ENCODE peak calls at places on chromosome 14, in seven cellular contexts. U is lower leg skin; V is CD8-positive, alpha-beta T cell; P is lung; G is hepatocyte; Z is uterus; O is AG09309. Q is an unnamed sample.

GRCh38 chr14:39365354-39365753 is 66.9 kb downstream of the FBXO33 start:
- DNase-seq in U (no peak), V (no peak), P (no peak), G (no peak), Z (no peak), O (no peak), Q (no peak)

GRCh38 chr14:61218765-61219164 is 62.4 kb downstream of the TMEM30B start:
- DNase-seq in U (peak), V (no peak), P (no peak), G (peak), Z (no peak), O (no peak), Q (no peak)

GRCh38 chr14:68685419-68686211 is 107.3 kb downstream of the ZFP36L1 start:
- DNase-seq in U (no peak), V (peak), P (no peak), G (peak), Z (peak), O (no peak), Q (peak)

GRCh38 chr14:56731187-56731586 is 79.1 kb downstream of the OTX2 start:
- DNase-seq in U (no peak), V (no peak), P (no peak), G (no peak), Z (no peak), O (no peak), Q (no peak)

GRCh38 chr14:21215879-21216251 is 53.4 kb downstream of the HNRNPC start:
- DNase-seq in U (no peak), V (no peak), P (no peak), G (no peak), Z (no peak), O (no peak), Q (no peak)

GRCh38 chr14:55540847-55541773 is 38.9 kb upstream of the KTN1 start:
- DNase-seq in U (no peak), V (no peak), P (no peak), G (no peak), Z (no peak), O (no peak), Q (no peak)

GRCh38 chr14:82710257-82710841 is 1176.7 kb upstream of the SEL1L start:
- DNase-seq in U (peak), V (no peak), P (peak), G (peak), Z (peak), O (no peak), Q (peak)

GRCh38 chr14:75725481-75725880 is 64.4 kb downstream of the TTLL5 start:
- DNase-seq in U (no peak), V (no peak), P (no peak), G (no peak), Z (no peak), O (no peak), Q (no peak)

GRCh38 chr14:35355981-35356839 is 48.3 kb downstream of the NFKBIA start:
- DNase-seq in U (no peak), V (no peak), P (peak), G (peak), Z (no peak), O (no peak), Q (peak)

GRCh38 chr14:86788229-86788628 is 1204.8 kb downstream of the GALC start:
- DNase-seq in U (no peak), V (no peak), P (no peak), G (no peak), Z (no peak), O (no peak), Q (no peak)

GRCh38 chr14:74571901-74572828 is 39.9 kb downstream of the LTBP2 start:
- DNase-seq in U (peak), V (no peak), P (no peak), G (peak), Z (peak), O (peak), Q (peak)

GRCh38 chr14:64417042-64417770 is 29.1 kb downstream of the MTHFD1 start:
- DNase-seq in U (no peak), V (no peak), P (no peak), G (no peak), Z (no peak), O (no peak), Q (peak)

GRCh38 chr14:50529288-50530179 is 2.8 kb downstream of the MAP4K5 start:
- DNase-seq in U (no peak), V (no peak), P (no peak), G (no peak), Z (no peak), O (no peak), Q (peak)

GRCh38 chr14:59576332-59577294 is at the start of gene CCDC175:
- DNase-seq in U (peak), V (peak), P (peak), G (peak), Z (peak), O (peak), Q (peak)

GRCh38 chr14:60760648-60761364 is 26.2 kb downstream of the MNAT1 start:
- DNase-seq in U (no peak), V (no peak), P (no peak), G (peak), Z (no peak), O (no peak), Q (no peak)

GRCh38 chr14:22539831-22540230 is 49.2 kb downstream of the DAD1 start:
- DNase-seq in U (no peak), V (no peak), P (no peak), G (no peak), Z (no peak), O (no peak), Q (no peak)

GRCh38 chr14:53979747-53980642 is 23.4 kb upstream of the BMP4 start:
- DNase-seq in U (peak), V (no peak), P (no peak), G (no peak), Z (no peak), O (no peak), Q (peak)

GRCh38 chr14:74459289-74459946 is 33.4 kb upstream of the SYNDIG1L start:
- DNase-seq in U (no peak), V (peak), P (no peak), G (peak), Z (no peak), O (peak), Q (peak)

GRCh38 chr14:74401504-74402241 is 24.3 kb downstream of the SYNDIG1L start:
- DNase-seq in U (peak), V (peak), P (no peak), G (peak), Z (no peak), O (no peak), Q (no peak)

GRCh38 chr14:105939810-105940508 is 413.6 kb downstream of the TMEM121 start:
- DNase-seq in U (no peak), V (no peak), P (peak), G (no peak), Z (no peak), O (no peak), Q (no peak)

GRCh38 chr14:96204151-96205058 is at the start of gene BDKRB2:
- DNase-seq in U (peak), V (no peak), P (peak), G (peak), Z (peak), O (peak), Q (peak)

GRCh38 chr14:104343690-104344640 is 205.6 kb downstream of the KIF26A start:
- DNase-seq in U (no peak), V (no peak), P (no peak), G (no peak), Z (no peak), O (no peak), Q (no peak)

GRCh38 chr14:75380656-75381055 is 47.2 kb upstream of the JDP2 start:
- DNase-seq in U (no peak), V (no peak), P (no peak), G (no peak), Z (no peak), O (no peak), Q (no peak)

GRCh38 chr14:99628832-99629618 is 15.9 kb upstream of the HHIPL1 start:
- DNase-seq in U (peak), V (peak), P (peak), G (peak), Z (peak), O (no peak), Q (peak)

GRCh38 chr14:99626041-99626648 is 18.8 kb upstream of the HHIPL1 start:
- DNase-seq in U (no peak), V (no peak), P (no peak), G (no peak), Z (no peak), O (no peak), Q (no peak)

GRCh38 chr14:99627510-99628381 is 17.2 kb upstream of the HHIPL1 start:
- DNase-seq in U (no peak), V (no peak), P (no peak), G (no peak), Z (no peak), O (no peak), Q (no peak)

GRCh38 chr14:99625476-99625875 is 19.5 kb upstream of the HHIPL1 start:
- DNase-seq in U (no peak), V (no peak), P (no peak), G (no peak), Z (no peak), O (no peak), Q (no peak)

GRCh38 chr14:99627100-99627499 is 17.8 kb upstream of the HHIPL1 start:
- DNase-seq in U (no peak), V (no peak), P (no peak), G (no peak), Z (no peak), O (no peak), Q (no peak)
- H3K4me3 ChIP-seq in U (no peak), V (no peak), P (no peak), G (no peak), Z (no peak), O (no peak), Q (no peak)

GRCh38 chr14:77107228-77107627 is 9.2 kb downstream of the CIPC start:
- DNase-seq in U (no peak), V (no peak), P (no peak), G (no peak), Z (no peak), O (no peak), Q (no peak)

GRCh38 chr14:77109656-77110055 is 11.6 kb downstream of the CIPC start:
- DNase-seq in U (no peak), V (no peak), P (no peak), G (no peak), Z (no peak), O (no peak), Q (no peak)

GRCh38 chr14:77110286-77110685 is 12.2 kb downstream of the CIPC start:
- DNase-seq in U (no peak), V (no peak), P (no peak), G (no peak), Z (no peak), O (no peak), Q (no peak)

GRCh38 chr14:77106666-77107065 is 8.6 kb downstream of the CIPC start:
- DNase-seq in U (no peak), V (no peak), P (no peak), G (no peak), Z (no peak), O (no peak), Q (no peak)

DNA sequence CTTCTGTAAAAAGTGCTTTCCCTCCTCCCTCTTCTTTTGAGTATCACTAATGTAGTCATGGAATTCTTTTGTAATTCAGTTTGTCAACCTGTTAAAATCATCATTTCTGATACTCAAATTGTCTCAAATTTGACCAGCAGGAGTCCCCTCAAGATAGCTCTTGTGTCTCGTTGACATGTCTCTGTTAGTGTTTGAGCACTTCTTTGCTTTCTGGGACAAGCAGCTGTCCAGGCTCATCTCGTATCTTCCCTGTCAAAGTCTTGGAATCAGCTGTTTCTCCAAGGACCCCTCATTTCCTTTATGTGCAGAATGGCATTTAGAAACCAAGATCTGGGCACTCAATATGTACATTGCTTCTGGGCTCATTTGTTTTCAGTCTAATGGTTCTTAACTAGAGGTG is 10.7 kb downstream of the CIPC start:
- DNase-seq in U (no peak), V (no peak), P (no peak), G (no peak), Z (no peak), O (no peak), Q (no peak)
- TF ChIP-seq CTCF in U (no peak), V (no peak), P (no peak), G (no peak), Z (no peak), O (no peak), Q (no peak)

DNA sequence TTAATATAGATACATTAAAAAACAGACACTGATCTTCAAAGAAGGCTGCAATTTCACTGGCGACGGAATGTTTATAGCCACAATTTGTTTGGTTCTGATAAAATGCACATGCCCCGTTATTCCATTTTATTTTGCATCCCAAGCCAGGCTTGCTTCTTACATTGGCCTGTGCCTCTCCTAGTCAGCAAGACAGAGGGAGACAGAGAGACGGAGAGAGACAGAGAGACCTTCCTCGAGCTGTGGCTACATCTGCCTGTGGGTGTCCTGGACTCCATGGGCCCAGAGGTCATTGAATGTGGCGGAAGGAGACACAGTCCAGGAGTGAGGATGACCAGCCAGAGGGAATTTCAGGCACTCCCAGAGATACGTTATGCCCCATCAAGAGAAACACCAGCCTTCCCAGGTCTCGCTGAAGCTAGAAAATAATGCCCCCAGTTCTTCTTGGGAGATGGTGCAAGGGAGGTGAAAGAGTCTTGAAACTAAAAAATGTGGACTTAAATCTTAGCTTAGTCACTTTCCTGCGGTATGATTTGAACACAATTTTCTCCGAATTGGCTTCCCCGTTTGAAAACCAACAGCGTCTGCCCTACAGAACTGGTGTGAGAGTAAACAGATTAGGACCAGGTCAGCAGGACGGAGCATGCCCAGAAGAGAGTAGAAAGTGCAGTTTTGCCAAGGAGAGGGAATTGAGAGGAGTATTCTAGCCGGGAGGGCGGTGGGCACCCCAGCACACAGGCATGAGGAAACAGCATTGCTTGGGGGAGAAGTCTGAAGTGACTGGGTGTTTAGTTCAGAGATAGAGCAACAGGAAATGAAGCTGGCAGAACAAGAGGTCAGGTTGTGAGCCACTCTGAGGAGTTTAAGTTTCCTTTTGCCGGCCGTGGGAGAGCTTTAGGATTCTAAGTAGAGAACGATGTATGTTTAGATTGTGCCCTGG is 926.9 kb downstream of the VRK1 start:
- DNase-seq in U (no peak), V (peak), P (no peak), G (no peak), Z (no peak), O (no peak), Q (no peak)
- H3K4me3 ChIP-seq in U (no peak), V (peak), P (no peak), G (no peak), Z (no peak), O (no peak), Q (no peak)

DNA sequence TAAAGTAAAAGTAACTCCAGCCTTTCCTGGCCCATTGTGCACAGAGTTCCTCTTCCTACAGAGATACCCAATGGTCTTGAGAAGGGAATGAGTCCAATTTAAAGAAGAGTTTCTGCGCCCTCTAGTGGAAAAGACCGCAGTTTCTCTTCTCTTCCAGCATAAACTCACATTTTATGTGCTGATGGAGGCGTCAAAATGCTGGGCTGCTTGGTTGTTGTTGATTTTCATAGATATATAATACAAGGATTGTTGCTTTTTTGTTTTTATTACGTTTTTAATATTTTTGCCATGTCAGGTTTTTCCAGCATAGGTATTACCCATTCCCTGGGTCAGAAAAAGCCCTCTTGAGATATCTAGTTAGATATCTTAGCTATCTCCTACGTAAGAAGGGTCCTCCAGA is 356.9 kb upstream of the STXBP6 start:
- DNase-seq in U (no peak), V (no peak), P (no peak), G (peak), Z (no peak), O (peak), Q (peak)
- TF ChIP-seq CTCF in U (no peak), V (no peak), P (no peak), G (peak), Z (no peak), O (peak), Q (peak)

GRCh38 chr14:52949249-52949648 is 1.6 kb downstream of the FERMT2 start:
- DNase-seq in U (no peak), V (no peak), P (no peak), G (no peak), Z (no peak), O (no peak), Q (no peak)
- H3K4me3 ChIP-seq in U (no peak), V (no peak), P (no peak), G (peak), Z (peak), O (peak), Q (peak)

DNA sequence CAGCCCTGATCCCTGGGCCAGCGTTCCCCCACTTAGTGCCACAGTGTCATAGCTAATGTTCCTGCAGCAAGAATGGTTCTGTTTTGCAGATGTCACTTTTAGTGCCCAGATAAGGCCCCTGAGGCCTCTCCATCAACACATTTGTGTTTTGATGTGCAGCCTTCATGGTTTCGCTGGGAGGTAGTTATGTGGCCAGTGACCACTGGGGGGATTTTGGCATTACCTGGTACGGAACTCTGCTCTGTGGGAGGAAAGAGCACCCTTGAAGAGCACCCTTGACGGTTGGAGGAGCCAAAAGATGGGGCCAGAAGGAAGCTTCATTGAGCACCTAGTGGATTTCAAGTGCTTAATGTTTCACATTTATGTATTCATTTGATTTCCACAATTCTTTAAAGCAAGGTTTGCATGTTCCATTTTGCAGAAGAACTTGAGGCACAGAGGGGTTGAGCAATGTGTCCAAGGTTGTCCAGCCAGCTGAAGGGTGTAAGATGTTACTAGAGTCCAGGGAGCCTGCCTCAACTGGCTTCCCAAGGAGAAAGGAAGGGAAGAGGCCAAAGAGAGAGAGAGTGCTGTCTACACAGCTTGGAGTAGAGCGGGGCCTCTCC is 13.0 kb downstream of the SERPINA11 start:
- DNase-seq in U (no peak), V (no peak), P (no peak), G (no peak), Z (no peak), O (no peak), Q (no peak)
- TF ChIP-seq CTCF in U (no peak), V (no peak), P (no peak), G (no peak), Z (no peak), O (no peak), Q (peak)

GRCh38 chr14:33842299-33842698 is 108.6 kb downstream of the EGLN3 start:
- DNase-seq in U (no peak), V (no peak), P (no peak), G (peak), Z (no peak), O (no peak), Q (no peak)

GRCh38 chr14:33840797-33841196 is 110.1 kb downstream of the EGLN3 start:
- DNase-seq in U (no peak), V (no peak), P (no peak), G (no peak), Z (no peak), O (no peak), Q (no peak)

GRCh38 chr14:33837943-33838683 is 112.8 kb downstream of the EGLN3 start:
- DNase-seq in U (no peak), V (no peak), P (no peak), G (no peak), Z (no peak), O (no peak), Q (no peak)

GRCh38 chr14:33836895-33837577 is 113.8 kb downstream of the EGLN3 start:
- DNase-seq in U (no peak), V (no peak), P (no peak), G (no peak), Z (no peak), O (no peak), Q (no peak)

DNA sequence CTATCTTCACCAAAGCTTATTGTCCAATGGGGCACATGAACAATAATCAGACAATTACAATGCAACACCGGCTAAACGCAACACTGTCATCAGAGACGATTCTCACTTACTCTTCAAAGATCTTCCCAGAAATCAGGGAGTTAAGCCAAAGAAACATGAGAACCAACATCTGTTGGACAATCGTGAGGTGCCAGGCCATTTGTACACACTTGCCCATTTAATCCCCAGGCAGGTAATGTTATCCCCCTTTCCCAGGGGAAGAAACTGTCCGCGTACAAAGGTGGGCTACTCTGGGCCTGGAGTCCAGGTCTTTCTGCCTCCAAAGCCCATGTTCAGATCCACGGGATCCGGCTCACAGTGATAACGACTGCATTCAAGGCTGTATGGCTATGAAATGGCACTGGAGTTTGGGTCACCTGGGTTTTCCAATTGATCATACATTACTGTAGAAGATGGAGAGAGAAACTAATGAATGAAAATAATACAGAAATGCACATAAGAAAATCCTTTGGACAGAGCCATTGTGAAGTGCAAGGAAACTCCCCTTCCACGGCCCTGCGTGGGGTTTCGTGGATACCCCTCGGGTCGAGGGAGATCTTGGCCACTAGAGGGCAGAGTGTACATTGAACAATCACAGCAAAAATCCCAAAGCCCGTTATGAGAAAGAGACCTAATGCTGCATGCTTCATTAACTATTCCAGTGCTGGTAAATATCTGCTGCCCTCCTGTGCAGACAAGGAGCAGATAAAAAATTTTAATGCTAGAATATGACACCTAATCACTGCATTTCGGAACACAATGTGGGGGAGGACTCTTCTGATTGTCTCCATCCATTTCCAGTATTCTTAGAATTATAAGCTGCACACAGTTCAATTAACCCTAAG is 111.4 kb downstream of the EGLN3 start:
- DNase-seq in U (peak), V (peak), P (peak), G (peak), Z (peak), O (no peak), Q (peak)
- H3K4me3 ChIP-seq in U (no peak), V (no peak), P (no peak), G (no peak), Z (no peak), O (no peak), Q (no peak)